ENCODE peak calls at places on chromosomes 2 and 18, in four cellular contexts. One of them, this sample, is unnamed.

GRCh38 chr2:176158855-176159677 is 2.0 kb downstream of the HOXD3 start:
- DNase-seq in K562: no peak
- DNase-seq in GM12878: no peak
- DNase-seq in HepG2: no peak
- DNase-seq in this sample: peak

GRCh38 chr2:101558740-101559508 is 84.0 kb upstream of the RFX8 start:
- DNase-seq in K562: no peak
- DNase-seq in GM12878: no peak
- DNase-seq in HepG2: peak
- DNase-seq in this sample: no peak

GRCh38 chr2:58428553-58429284 is 187.6 kb upstream of the FANCL start:
- DNase-seq in K562: no peak
- DNase-seq in GM12878: no peak
- DNase-seq in HepG2: no peak
- DNase-seq in this sample: peak

GRCh38 chr2:29015701-29016470 is 34.8 kb downstream of the TOGARAM2 start:
- DNase-seq in K562: no peak
- DNase-seq in GM12878: no peak
- DNase-seq in HepG2: no peak
- DNase-seq in this sample: no peak

GRCh38 chr2:165573534-165574461 is 104.3 kb downstream of the CSRNP3 start:
- DNase-seq in K562: no peak
- DNase-seq in GM12878: no peak
- DNase-seq in HepG2: peak
- DNase-seq in this sample: peak

GRCh38 chr2:64114063-64114911 is 29.9 kb downstream of the PELI1 start:
- DNase-seq in K562: no peak
- DNase-seq in GM12878: peak
- DNase-seq in HepG2: no peak
- DNase-seq in this sample: no peak

GRCh38 chr2:191846787-191847620 is at the start of gene CAVIN2:
- DNase-seq in K562: peak
- DNase-seq in GM12878: peak
- DNase-seq in HepG2: peak
- DNase-seq in this sample: no peak

GRCh38 chr2:172219201-172219600 is 116.5 kb upstream of the DLX2 start:
- DNase-seq in K562: no peak
- DNase-seq in GM12878: no peak
- DNase-seq in HepG2: no peak
- DNase-seq in this sample: no peak

GRCh38 chr2:215358312-215358845 is 46.5 kb downstream of the ATIC start:
- DNase-seq in K562: no peak
- DNase-seq in GM12878: no peak
- DNase-seq in HepG2: no peak
- DNase-seq in this sample: no peak

GRCh38 chr2:54456526-54457325 is 599 bp downstream of the SPTBN1 start:
- DNase-seq in K562: peak
- DNase-seq in GM12878: no peak
- DNase-seq in HepG2: peak
- DNase-seq in this sample: peak

GRCh38 chr2:218229851-218230250 is 12.9 kb downstream of the ARPC2 start:
- DNase-seq in K562: no peak
- DNase-seq in GM12878: no peak
- DNase-seq in HepG2: no peak
- DNase-seq in this sample: no peak

GRCh38 chr2:239461551-239462515 is 61.0 kb upstream of the HDAC4 start:
- DNase-seq in K562: no peak
- DNase-seq in GM12878: no peak
- DNase-seq in HepG2: no peak
- DNase-seq in this sample: no peak

GRCh38 chr2:134774786-134775641 is 56.2 kb upstream of the TMEM163 start:
- DNase-seq in K562: no peak
- DNase-seq in GM12878: no peak
- DNase-seq in HepG2: no peak
- DNase-seq in this sample: peak

GRCh38 chr2:147632193-147632592 is 212.6 kb upstream of the ACVR2A start:
- DNase-seq in K562: no peak
- DNase-seq in GM12878: no peak
- DNase-seq in HepG2: no peak
- DNase-seq in this sample: no peak

GRCh38 chr2:160275646-160276045 is 75.6 kb upstream of the ITGB6 start:
- DNase-seq in K562: no peak
- DNase-seq in GM12878: no peak
- DNase-seq in HepG2: no peak
- DNase-seq in this sample: no peak
- TF ChIP-seq SMC3 in K562: no peak
- TF ChIP-seq SMC3 in GM12878: no peak
- TF ChIP-seq SMC3 in HepG2: no peak
- TF ChIP-seq SMC3 in this sample: no peak

DNA sequence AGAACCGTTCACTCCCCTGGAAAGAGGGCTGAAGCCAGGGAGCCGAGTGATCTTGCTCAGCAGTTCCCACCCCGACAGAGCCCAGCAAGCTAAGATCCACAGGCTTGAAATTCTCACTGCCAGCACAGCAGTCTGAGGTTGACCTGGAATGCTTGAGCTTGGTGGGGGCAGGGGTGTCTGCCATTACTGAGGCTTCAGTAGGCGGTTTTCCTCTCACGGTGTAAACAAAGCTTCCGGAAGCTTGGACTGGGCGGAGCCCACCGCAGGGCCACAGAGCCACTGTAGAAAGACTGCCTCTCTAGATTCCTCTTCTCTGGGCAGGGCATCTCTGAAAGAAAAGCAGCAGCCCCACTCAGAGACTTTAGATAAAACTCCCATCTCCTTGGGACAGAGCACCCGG is 180.8 kb downstream of the WDR7 start:
- DNase-seq in K562: no peak
- DNase-seq in GM12878: no peak
- DNase-seq in HepG2: no peak
- DNase-seq in this sample: no peak
- TF ChIP-seq GABPA in K562: no peak
- TF ChIP-seq GABPA in GM12878: no peak
- TF ChIP-seq GABPA in HepG2: no peak
- TF ChIP-seq GABPA in this sample: no peak

DNA sequence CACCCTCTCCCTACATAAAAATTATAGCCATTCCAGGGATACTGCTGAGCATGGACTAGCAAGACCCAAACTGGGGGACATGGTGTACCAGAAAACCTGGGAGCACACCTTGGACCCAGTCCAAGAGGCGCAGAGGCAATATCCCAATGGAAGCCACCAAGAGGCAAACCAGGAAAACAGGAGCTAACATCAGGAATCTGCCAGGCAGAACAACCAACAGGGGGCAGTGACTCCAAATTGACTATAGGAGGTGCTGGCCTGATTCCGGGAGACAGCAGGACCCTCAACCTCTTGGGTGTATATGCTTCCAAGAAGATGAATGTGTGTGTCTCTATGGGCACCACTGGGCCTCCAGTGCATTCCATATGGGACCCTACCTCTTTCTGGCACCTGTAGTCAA is 172.7 kb upstream of the ARL4C start:
- DNase-seq in K562: no peak
- DNase-seq in GM12878: no peak
- DNase-seq in HepG2: no peak
- DNase-seq in this sample: no peak
- TF ChIP-seq SMC3 in K562: no peak
- TF ChIP-seq SMC3 in GM12878: no peak
- TF ChIP-seq SMC3 in HepG2: peak
- TF ChIP-seq SMC3 in this sample: no peak

DNA sequence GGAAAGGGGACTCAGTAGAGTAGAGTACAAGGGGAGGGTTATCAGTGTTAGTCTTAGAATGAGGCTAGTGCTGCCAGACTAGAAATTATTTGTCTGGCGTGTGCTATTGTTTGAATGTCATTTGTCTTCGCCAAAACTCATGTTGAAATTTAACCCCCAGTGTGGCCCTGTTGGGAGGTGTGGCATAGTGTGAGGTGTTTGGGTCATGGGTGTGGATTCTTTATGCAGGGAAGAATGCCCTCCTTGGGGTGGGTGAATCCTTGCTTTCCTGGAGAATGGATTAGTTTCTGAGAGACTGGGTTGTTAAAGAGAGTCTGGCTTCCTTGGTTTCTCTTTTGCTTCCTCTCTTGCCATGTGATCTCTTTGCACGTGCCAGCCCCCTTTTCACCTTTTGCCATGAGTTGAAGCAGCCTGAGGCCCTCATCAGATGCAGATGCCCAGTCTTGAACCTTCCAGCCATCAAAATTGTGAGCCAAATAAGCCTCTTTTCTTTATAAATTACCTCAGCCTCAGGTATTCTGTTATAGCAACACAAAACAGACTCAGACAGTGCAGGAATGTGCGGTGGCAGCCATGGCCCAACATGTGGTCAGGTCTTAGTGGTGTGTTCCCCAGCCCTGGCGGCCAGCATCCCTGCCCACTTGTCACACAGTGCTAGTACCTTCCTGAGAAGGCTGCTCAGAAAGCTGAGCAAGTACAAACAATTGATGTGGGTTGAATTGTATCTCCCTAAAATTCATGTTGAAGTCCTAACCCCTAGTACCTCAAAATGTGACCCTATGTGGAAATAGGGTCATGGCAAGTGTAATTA is 48.4 kb upstream of the NAB1 start:
- DNase-seq in K562: no peak
- DNase-seq in GM12878: no peak
- DNase-seq in HepG2: no peak
- DNase-seq in this sample: no peak
- TF ChIP-seq GABPA in K562: no peak
- TF ChIP-seq GABPA in GM12878: no peak
- TF ChIP-seq GABPA in HepG2: no peak
- TF ChIP-seq GABPA in this sample: no peak

DNA sequence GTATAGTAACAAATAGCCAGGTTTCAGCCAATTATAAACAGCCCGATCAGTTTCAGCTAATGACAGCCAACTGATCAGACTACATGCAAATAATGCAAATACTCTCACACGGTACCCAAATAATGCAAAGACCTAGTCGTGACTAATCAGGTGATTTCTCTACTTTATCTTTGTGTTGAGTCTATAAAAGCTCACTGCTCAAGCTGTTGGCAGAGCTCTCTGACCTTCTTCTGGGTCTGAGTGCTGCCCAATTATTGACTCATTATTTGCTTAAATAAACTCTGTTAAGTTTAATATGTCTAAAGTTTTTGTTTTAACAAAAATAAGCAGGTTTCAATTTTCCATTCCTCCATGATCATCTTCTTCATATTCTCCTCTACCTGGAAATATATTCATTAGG is 1971.7 kb downstream of the SUCLG1 start:
- DNase-seq in K562: no peak
- DNase-seq in GM12878: no peak
- DNase-seq in HepG2: no peak
- DNase-seq in this sample: no peak
- TF ChIP-seq SMC3 in K562: no peak
- TF ChIP-seq SMC3 in GM12878: no peak
- TF ChIP-seq SMC3 in HepG2: no peak
- TF ChIP-seq SMC3 in this sample: no peak

GRCh38 chr2:237025090-237025865 is 60.4 kb upstream of the COPS8 start:
- DNase-seq in K562: no peak
- DNase-seq in GM12878: no peak
- DNase-seq in HepG2: peak
- DNase-seq in this sample: no peak
- TF ChIP-seq GABPA in K562: no peak
- TF ChIP-seq GABPA in GM12878: no peak
- TF ChIP-seq GABPA in HepG2: peak
- TF ChIP-seq GABPA in this sample: no peak

DNA sequence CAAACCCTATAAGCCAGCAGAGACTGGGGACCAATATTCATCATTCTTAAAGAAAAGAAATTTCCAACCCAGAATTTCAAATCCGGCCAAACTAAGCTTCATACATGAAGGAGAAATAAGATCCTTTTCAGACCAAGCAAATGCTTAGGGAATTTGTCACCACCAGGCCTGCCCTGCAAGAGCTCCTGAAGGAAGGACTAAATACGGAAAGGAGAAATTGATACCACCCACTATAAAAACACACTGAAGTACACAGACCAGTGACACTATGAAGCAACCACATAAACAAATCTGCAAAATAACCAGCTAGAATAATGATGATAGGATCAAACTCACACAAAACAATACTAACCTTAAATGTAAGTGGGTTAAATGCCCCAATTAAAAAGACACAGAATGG is 22.4 kb downstream of the NPHP1 start:
- DNase-seq in K562: no peak
- DNase-seq in GM12878: no peak
- DNase-seq in HepG2: no peak
- DNase-seq in this sample: no peak
- TF ChIP-seq SMC3 in K562: no peak
- TF ChIP-seq SMC3 in GM12878: no peak
- TF ChIP-seq SMC3 in HepG2: no peak
- TF ChIP-seq SMC3 in this sample: no peak